ENCODE peak calls at places on chromosomes 5 and 9, in six cellular contexts. C is GM12878, T is tibial nerve, E is OCI-LY7, W is upper lobe of left lung, P is heart right ventricle. I is an unnamed sample. For H3K9me3, the result is how much of the 10 kb centered on the place peaks cover.

GRCh38 chr9:110047955-110048472 is 159.9 kb downstream of the C9orf152 start:
- DNase-seq in C (no peak), T (no peak), E (peak), W (no peak), P (no peak), I (no peak)

GRCh38 chr9:89874351-89875321 is 269.8 kb downstream of the GADD45G start:
- DNase-seq in C (no peak), T (no peak), E (no peak), W (peak), P (peak), I (peak)

GRCh38 chr9:134660407-134660806 is 18.8 kb downstream of the COL5A1 start:
- DNase-seq in C (no peak), T (no peak), E (peak), W (no peak), P (no peak), I (peak)

GRCh38 chr9:2281031-2281802 is 266.1 kb downstream of the SMARCA2 start:
- DNase-seq in C (no peak), T (no peak), E (no peak), W (no peak), P (no peak), I (no peak)

GRCh38 chr9:127987103-127987614 is 6.4 kb upstream of the EEIG1 start:
- DNase-seq in C (no peak), T (no peak), E (no peak), W (no peak), P (peak), I (peak)

GRCh38 chr5:72525816-72526215 is 18.6 kb upstream of the ZNF366 start:
- DNase-seq in C (no peak), T (no peak), E (no peak), W (no peak), P (no peak), I (no peak)

GRCh38 chr5:160342413-160342941 is 27.9 kb downstream of the C1QTNF2 start:
- DNase-seq in C (no peak), T (no peak), E (no peak), W (no peak), P (no peak), I (no peak)

GRCh38 chr9:70340572-70340971 is 73.9 kb downstream of the KLF9 start:
- DNase-seq in C (no peak), T (no peak), E (peak), W (no peak), P (no peak), I (no peak)

GRCh38 chr9:90868555-90868954 is 66.9 kb downstream of the SYK start:
- DNase-seq in C (no peak), T (no peak), E (no peak), W (no peak), P (no peak), I (no peak)

GRCh38 chr5:179823937-179824744 is 3.4 kb downstream of the SQSTM1 start:
- DNase-seq in C (no peak), T (no peak), E (no peak), W (no peak), P (no peak), I (peak)

GRCh38 chr5:24855485-24855884 is 210.7 kb upstream of the CDH10 start:
- DNase-seq in C (no peak), T (no peak), E (no peak), W (no peak), P (no peak), I (no peak)

GRCh38 chr9:99104459-99105151 is at the start of gene TGFBR1:
- DNase-seq in C (peak), T (peak), E (peak), W (peak), P (peak), I (peak)

GRCh38 chr9:105205787-105206511 is 38.5 kb upstream of the SLC44A1 start:
- DNase-seq in C (no peak), T (peak), E (no peak), W (peak), P (peak), I (peak)

GRCh38 chr9:35828716-35829083 is at the start of gene FAM221B:
- DNase-seq in C (no peak), T (no peak), E (no peak), W (no peak), P (no peak), I (no peak)

GRCh38 chr5:81751836-81752643 is 1.1 kb upstream of the SSBP2 start:
- DNase-seq in C (no peak), T (peak), E (no peak), W (peak), P (peak), I (no peak)

GRCh38 chr5:170135796-170136490 is 30.2 kb downstream of the FOXI1 start:
- DNase-seq in C (no peak), T (no peak), E (no peak), W (no peak), P (no peak), I (no peak)

GRCh38 chr9:33464045-33464636 is 9.6 kb downstream of the NOL6 start:
- DNase-seq in C (no peak), T (no peak), E (no peak), W (no peak), P (no peak), I (no peak)

GRCh38 chr9:37236822-37237221 is 116.4 kb downstream of the ZCCHC7 start:
- DNase-seq in C (no peak), T (no peak), E (no peak), W (no peak), P (no peak), I (no peak)

GRCh38 chr9:99823392-99824377 is 2.0 kb downstream of the NR4A3 start:
- DNase-seq in C (no peak), T (no peak), E (peak), W (peak), P (peak), I (peak)

GRCh38 chr5:72256536-72256935 is 63.5 kb downstream of the MRPS27 start:
- DNase-seq in C (no peak), T (no peak), E (no peak), W (no peak), P (no peak), I (no peak)

GRCh38 chr5:78753093-78753531 is 104.5 kb upstream of the LHFPL2 start:
- DNase-seq in C (no peak), T (no peak), E (no peak), W (no peak), P (no peak), I (no peak)

GRCh38 chr9:134626576-134627416 is 14.8 kb upstream of the COL5A1 start:
- DNase-seq in C (no peak), T (peak), E (no peak), W (peak), P (no peak), I (no peak)

GRCh38 chr5:27403248-27403882 is 365.0 kb upstream of the CDH9 start:
- DNase-seq in C (no peak), T (no peak), E (no peak), W (no peak), P (no peak), I (no peak)

GRCh38 chr9:94932647-94933415 is 206.3 kb downstream of the AOPEP start:
- DNase-seq in C (no peak), T (no peak), E (no peak), W (no peak), P (no peak), I (no peak)

GRCh38 chr9:94934816-94935328 is 208.4 kb downstream of the AOPEP start:
- DNase-seq in C (no peak), T (no peak), E (no peak), W (no peak), P (no peak), I (no peak)

GRCh38 chr9:94931725-94932124 is 205.2 kb downstream of the AOPEP start:
- DNase-seq in C (no peak), T (no peak), E (no peak), W (no peak), P (no peak), I (no peak)

GRCh38 chr9:94935396-94935795 is 208.9 kb downstream of the AOPEP start:
- DNase-seq in C (no peak), T (no peak), E (no peak), W (no peak), P (no peak), I (no peak)

GRCh38 chr9:94933429-94933828 is 206.9 kb downstream of the AOPEP start:
- DNase-seq in C (no peak), T (no peak), E (no peak), W (no peak), P (no peak), I (no peak)
- H3K27ac ChIP-seq in C (no peak), T (no peak), E (no peak), W (no peak), P (no peak), I (peak)

GRCh38 chr9:75086443-75087278 is 1.3 kb downstream of the NMRK1 start:
- DNase-seq in C (no peak), T (no peak), E (no peak), W (peak), P (no peak), I (no peak)

GRCh38 chr9:75088646-75089368 is 493 bp downstream of the OSTF1 start:
- DNase-seq in C (peak), T (no peak), E (peak), W (peak), P (peak), I (peak)

GRCh38 chr9:75087279-75087823 is 604 bp downstream of the NMRK1 start:
- DNase-seq in C (peak), T (no peak), E (peak), W (peak), P (peak), I (peak)

GRCh38 chr9:75089369-75089766 is 1.1 kb downstream of the OSTF1 start:
- DNase-seq in C (no peak), T (no peak), E (no peak), W (no peak), P (no peak), I (no peak)

DNA sequence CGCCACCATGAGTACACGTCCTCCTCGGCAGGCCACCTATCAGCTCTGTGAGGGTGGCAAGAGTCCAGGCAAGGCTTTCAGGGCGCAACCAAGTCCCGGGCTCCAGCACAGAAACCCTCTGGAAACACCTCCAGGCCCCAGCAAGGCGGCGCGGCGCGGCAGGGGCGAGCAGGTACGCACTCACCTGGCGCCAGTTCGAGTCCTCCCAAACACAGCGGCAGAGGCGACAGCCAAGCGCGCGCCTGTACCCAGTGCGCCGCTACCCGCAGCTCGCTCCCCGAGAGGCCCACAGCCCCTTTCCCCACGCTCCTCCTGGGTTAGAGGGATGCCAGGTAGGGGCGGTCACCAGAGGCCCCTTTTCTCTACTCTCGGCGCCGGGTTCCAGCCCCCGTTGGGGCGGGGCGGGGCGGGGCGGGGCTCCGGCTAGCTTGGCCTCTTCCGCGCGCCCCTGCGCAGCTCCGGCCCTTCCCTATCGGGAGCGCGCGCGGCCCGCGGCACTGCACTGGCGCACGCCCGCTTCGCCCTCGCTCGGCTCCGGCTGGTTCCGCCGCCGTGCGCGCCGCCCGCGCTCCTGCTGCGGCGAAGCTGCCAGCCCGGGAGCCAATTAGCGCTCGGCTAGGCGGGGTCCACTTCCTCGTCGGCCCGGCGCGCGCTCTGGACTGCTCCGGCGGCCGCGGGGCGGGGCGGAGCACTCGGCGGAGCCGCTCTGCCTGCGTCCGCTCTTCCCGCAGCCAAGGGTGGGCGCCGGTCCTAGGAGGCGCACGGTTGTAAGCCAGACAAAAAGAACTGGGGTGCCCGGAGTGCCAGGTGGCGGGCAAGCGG is at the start of the genes NMRK1 and OSTF1:
- DNase-seq in C (peak), T (peak), E (peak), W (peak), P (peak), I (peak)
- TF ChIP-seq CTCF in C (no peak), T (no peak), E (no peak), W (peak), P (no peak), I (no peak)

GRCh38 chr5:2300861-2301610 is 418.3 kb upstream of the IRX4 start:
- DNase-seq in C (no peak), T (no peak), E (no peak), W (no peak), P (no peak), I (no peak)
- H3K9me3 ChIP-seq in C (under half), T (under half), E (under half), W (under half), P (under half), I (under half)

GRCh38 chr5:93580387-93581100 is 475 bp downstream of the NR2F1-AS1 start:
- DNase-seq in C (no peak), T (no peak), E (no peak), W (no peak), P (no peak), I (no peak)
- H3K27ac ChIP-seq in C (no peak), T (peak), E (no peak), W (peak), P (peak), I (no peak)

DNA sequence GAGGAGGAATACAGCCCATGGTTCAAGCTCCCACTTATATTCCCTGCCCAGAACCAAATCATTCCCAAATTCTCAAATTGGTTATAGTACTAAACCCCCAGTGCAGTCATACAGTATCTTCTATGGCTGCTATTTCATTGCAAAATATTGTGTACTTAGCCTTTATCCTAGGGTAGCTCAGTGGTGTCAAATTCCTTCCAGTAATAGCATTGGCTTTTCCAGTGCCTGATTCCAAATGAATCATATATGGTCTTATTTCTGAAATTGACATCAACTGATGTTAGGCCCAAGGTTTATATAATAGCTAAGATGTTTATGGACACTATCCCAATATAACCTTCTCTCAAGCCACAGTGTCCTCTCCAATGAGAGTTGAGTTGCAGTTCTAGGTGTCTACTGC is 256.7 kb downstream of the NDUFS4 start:
- DNase-seq in C (no peak), T (no peak), E (no peak), W (no peak), P (no peak), I (no peak)
- TF ChIP-seq CTCF in C (no peak), T (no peak), E (no peak), W (no peak), P (no peak), I (no peak)

GRCh38 chr5:3120013-3120412 is 368.5 kb upstream of the IRX2 start:
- DNase-seq in C (no peak), T (no peak), E (no peak), W (no peak), P (no peak), I (no peak)
- H3K9me3 ChIP-seq in C (under half), T (under half), E (under half), W (under half), P (under half), I (under half)

GRCh38 chr5:39058178-39058577 is 16.0 kb downstream of the RICTOR start:
- DNase-seq in C (no peak), T (no peak), E (no peak), W (no peak), P (no peak), I (no peak)
- H3K27ac ChIP-seq in C (peak), T (no peak), E (no peak), W (peak), P (peak), I (no peak)

DNA sequence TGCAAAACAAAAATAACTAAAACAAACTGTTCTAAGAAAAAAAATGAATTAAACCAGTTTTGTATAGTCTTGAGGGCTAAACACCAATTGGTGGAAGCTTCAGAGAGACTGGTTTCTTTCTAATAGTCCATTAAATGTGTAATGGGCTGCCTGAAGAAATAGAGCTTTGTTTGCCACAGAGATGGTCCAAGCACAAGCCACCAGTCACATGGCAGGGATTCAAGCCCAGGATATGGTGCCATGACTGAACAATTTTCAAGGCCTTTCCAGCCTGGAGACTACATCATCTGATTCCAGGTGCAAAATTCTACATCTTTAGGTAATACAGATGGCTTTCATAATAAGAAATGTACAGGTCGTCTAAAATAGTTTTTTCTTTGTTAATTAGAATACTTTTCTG is 355.3 kb downstream of the NR2F1-AS1 start:
- DNase-seq in C (no peak), T (no peak), E (no peak), W (no peak), P (no peak), I (no peak)
- TF ChIP-seq CTCF in C (no peak), T (no peak), E (no peak), W (no peak), P (no peak), I (no peak)

I was measured in psoas muscle.